ENCODE peak calls at places on chromosomes 7 and 10, in nine cellular contexts. E, J, W, A, N, D, T, X and S are unnamed samples.

GRCh38 chr10:102335184-102335583 is 60.3 kb upstream of the NFKB2 start:
- DNase-seq in E (no peak), J (no peak), W (peak), A (peak), N (no peak), D (no peak), T (no peak), X (peak), S (peak)

GRCh38 chr7:117809958-117810357 is 63.3 kb downstream of the CTTNBP2 start:
- DNase-seq in E (no peak), J (no peak), W (no peak), A (no peak), N (no peak), D (no peak), T (no peak), X (no peak), S (no peak)

GRCh38 chr7:137304624-137305235 is 38.8 kb downstream of the PTN start:
- DNase-seq in E (no peak), J (no peak), W (peak), A (no peak), N (no peak), D (no peak), T (no peak), X (no peak), S (peak)

GRCh38 chr7:17773289-17773626 is 167.0 kb downstream of the SNX13 start:
- DNase-seq in E (no peak), J (peak), W (peak), A (no peak), N (no peak), D (peak), T (no peak), X (peak), S (peak)

GRCh38 chr7:106182904-106183303 is 70.8 kb upstream of the SYPL1 start:
- DNase-seq in E (no peak), J (no peak), W (no peak), A (no peak), N (no peak), D (no peak), T (no peak), X (no peak), S (no peak)

GRCh38 chr7:150379590-150380379 is 655 bp downstream of the ZNF775 start:
- DNase-seq in E (no peak), J (no peak), W (no peak), A (no peak), N (no peak), D (peak), T (peak), X (no peak), S (peak)

GRCh38 chr7:51961804-51962203 is 645.2 kb upstream of the COBL start:
- DNase-seq in E (no peak), J (no peak), W (no peak), A (no peak), N (no peak), D (no peak), T (no peak), X (no peak), S (no peak)

GRCh38 chr7:151199196-151199874 is 11.0 kb downstream of the H2BK1 start:
- DNase-seq in E (no peak), J (no peak), W (no peak), A (no peak), N (no peak), D (no peak), T (no peak), X (no peak), S (no peak)

GRCh38 chr7:21028186-21028989 is 241.7 kb upstream of the SP8 start:
- DNase-seq in E (no peak), J (no peak), W (no peak), A (no peak), N (no peak), D (no peak), T (no peak), X (peak), S (peak)

GRCh38 chr10:112467541-112468075 is 20.6 kb downstream of the VTI1A start:
- DNase-seq in E (no peak), J (no peak), W (peak), A (no peak), N (no peak), D (no peak), T (no peak), X (peak), S (no peak)

GRCh38 chr7:129438281-129438838 is 4.1 kb downstream of the STRIP2 start:
- DNase-seq in E (no peak), J (no peak), W (no peak), A (no peak), N (no peak), D (no peak), T (no peak), X (no peak), S (no peak)

GRCh38 chr10:14822879-14823755 is 14.7 kb downstream of the CDNF start:
- DNase-seq in E (no peak), J (peak), W (peak), A (no peak), N (peak), D (peak), T (no peak), X (peak), S (peak)

GRCh38 chr10:12414278-12414988 is 65.1 kb downstream of the CAMK1D start:
- DNase-seq in E (no peak), J (no peak), W (peak), A (no peak), N (no peak), D (no peak), T (no peak), X (peak), S (no peak)

GRCh38 chr10:122448600-122448999 is 5.9 kb upstream of the ARMS2 start:
- DNase-seq in E (no peak), J (no peak), W (no peak), A (no peak), N (no peak), D (no peak), T (no peak), X (no peak), S (no peak)

GRCh38 chr10:19826712-19827111 is 10.5 kb downstream of the PLXDC2 start:
- DNase-seq in E (no peak), J (no peak), W (peak), A (no peak), N (no peak), D (no peak), T (no peak), X (peak), S (peak)

GRCh38 chr7:137164251-137164650 is 179.3 kb downstream of the PTN start:
- DNase-seq in E (no peak), J (no peak), W (no peak), A (no peak), N (no peak), D (no peak), T (no peak), X (no peak), S (no peak)

GRCh38 chr7:21352540-21353387 is 75.1 kb upstream of the SP4 start:
- DNase-seq in E (no peak), J (no peak), W (no peak), A (no peak), N (no peak), D (no peak), T (peak), X (no peak), S (no peak)

GRCh38 chr7:115721293-115721920 is 309.2 kb downstream of the TFEC start:
- DNase-seq in E (no peak), J (no peak), W (no peak), A (no peak), N (no peak), D (no peak), T (no peak), X (no peak), S (no peak)

GRCh38 chr7:43640679-43641078 is 57.8 kb downstream of the STK17A start:
- DNase-seq in E (no peak), J (no peak), W (no peak), A (no peak), N (no peak), D (no peak), T (no peak), X (no peak), S (no peak)

GRCh38 chr7:27181795-27182275 is 3.2 kb downstream of the HOXA11 start:
- DNase-seq in E (peak), J (no peak), W (no peak), A (no peak), N (no peak), D (no peak), T (no peak), X (no peak), S (no peak)

GRCh38 chr10:71948496-71949067 is 15.6 kb upstream of the CHST3 start:
- DNase-seq in E (no peak), J (no peak), W (no peak), A (no peak), N (no peak), D (no peak), T (no peak), X (no peak), S (no peak)

GRCh38 chr10:121949473-121949872 is 21.6 kb upstream of the ATE1 start:
- DNase-seq in E (no peak), J (no peak), W (no peak), A (no peak), N (no peak), D (no peak), T (no peak), X (no peak), S (no peak)

GRCh38 chr7:112131016-112131415 is 75.2 kb downstream of the DOCK4 start:
- DNase-seq in E (no peak), J (no peak), W (no peak), A (no peak), N (no peak), D (no peak), T (no peak), X (no peak), S (no peak)

GRCh38 chr7:30977896-30978564 is 14.3 kb downstream of the GHRHR start:
- DNase-seq in E (peak), J (no peak), W (peak), A (no peak), N (no peak), D (peak), T (peak), X (peak), S (peak)

GRCh38 chr10:64079341-64079740 is 558.1 kb downstream of the REEP3 start:
- DNase-seq in E (no peak), J (no peak), W (no peak), A (no peak), N (no peak), D (no peak), T (no peak), X (no peak), S (no peak)

GRCh38 chr10:126407831-126408230 is 19.6 kb upstream of the ADAM12 start:
- DNase-seq in E (no peak), J (no peak), W (no peak), A (no peak), N (no peak), D (no peak), T (no peak), X (peak), S (peak)

GRCh38 chr10:96416643-96417042 is 57.8 kb upstream of the OPALIN start:
- DNase-seq in E (no peak), J (no peak), W (peak), A (peak), N (no peak), D (no peak), T (no peak), X (peak), S (peak)

GRCh38 chr10:85250304-85250703 is 921.9 kb downstream of the CCSER2 start:
- DNase-seq in E (no peak), J (no peak), W (no peak), A (no peak), N (no peak), D (no peak), T (no peak), X (no peak), S (no peak)

GRCh38 chr10:44647877-44648542 is 263.1 kb upstream of the CXCL12 start:
- DNase-seq in E (no peak), J (no peak), W (peak), A (no peak), N (no peak), D (no peak), T (peak), X (peak), S (peak)

GRCh38 chr10:97882142-97883091 is 32.8 kb downstream of the GOLGA7B start:
- DNase-seq in E (no peak), J (peak), W (peak), A (peak), N (no peak), D (peak), T (no peak), X (peak), S (peak)

DNA sequence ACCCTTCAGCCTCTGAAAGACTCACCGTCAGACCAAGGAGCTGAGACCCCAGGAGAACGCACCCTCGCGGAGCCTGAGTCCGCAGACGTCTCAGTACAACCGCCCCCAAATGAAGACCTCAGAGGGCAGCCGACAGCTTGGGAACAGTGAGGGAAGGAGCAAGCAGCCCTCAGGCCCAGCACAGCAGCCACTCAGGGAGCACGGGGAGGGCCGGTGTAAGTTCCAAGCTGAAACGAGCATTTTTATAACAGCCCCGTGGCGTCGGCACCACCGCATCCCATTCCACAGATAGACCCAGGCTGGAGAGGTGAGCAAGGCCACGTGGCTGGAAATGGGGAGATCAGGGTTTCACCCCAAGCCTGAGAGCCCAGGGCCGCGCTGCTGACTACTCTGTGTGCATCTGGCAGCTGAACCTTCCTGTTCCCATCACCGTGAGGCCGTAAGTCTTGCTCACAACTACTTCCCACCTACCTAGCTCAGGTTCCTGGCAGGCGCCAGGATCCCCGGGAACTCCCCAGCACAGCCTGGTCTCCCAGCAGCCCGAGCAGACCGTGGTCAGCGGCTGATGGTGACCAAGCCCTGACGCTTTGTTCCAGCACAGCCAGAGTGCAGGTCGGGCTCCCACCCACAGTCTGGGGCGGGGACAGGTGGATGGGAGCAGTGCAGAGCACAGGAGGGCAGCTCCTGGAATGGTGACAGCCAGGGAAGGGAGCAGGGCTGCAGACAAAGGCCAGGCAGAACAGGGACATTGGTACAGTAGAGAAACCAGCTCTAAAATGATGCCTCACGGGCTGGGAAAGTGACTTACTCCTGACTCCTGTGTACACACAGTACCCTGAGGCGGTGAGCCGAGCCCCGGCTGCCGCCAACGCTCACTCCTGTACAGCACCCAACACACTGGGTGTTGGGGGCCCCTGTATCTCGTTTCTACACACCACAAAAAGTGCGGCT is 6.1 kb upstream of the NOM1 start:
- DNase-seq in E (no peak), J (no peak), W (no peak), A (no peak), N (no peak), D (no peak), T (no peak), X (no peak), S (no peak)
- H3K4me3 ChIP-seq in E (no peak), J (no peak), W (no peak), A (no peak), N (no peak), D (no peak), T (no peak), X (no peak), S (no peak)

DNA sequence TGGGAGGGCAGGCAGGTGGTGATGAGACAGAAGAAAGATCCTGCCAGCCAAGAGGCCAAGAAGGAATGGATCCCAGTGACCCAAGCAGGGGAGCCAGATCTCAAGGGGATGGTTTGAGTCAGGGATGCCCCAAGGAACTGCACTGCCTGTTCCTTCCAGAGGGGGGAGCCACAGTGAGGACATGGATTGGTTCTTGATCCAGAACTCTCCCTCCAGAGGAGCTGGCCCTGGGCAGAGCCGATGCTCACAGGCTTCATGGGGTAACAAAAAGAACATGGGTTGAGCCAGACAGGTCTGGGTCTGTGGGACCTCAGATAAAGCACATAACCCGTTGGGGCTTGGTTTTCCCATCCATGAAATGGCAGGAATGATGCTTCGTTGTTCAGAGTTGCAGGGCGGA is 4.6 kb upstream of the DENND2A start:
- DNase-seq in E (peak), J (no peak), W (no peak), A (no peak), N (no peak), D (no peak), T (no peak), X (no peak), S (no peak)
- TF ChIP-seq CTCF in E (peak), J (peak), W (peak), A (no peak), N (no peak), D (peak), T (peak), X (peak), S (peak)

GRCh38 chr7:98616381-98617050 is 569 bp upstream of the NPTX2 start:
- DNase-seq in E (no peak), J (no peak), W (no peak), A (no peak), N (no peak), D (no peak), T (no peak), X (no peak), S (no peak)
- H3K4me3 ChIP-seq in E (peak), J (no peak), W (peak), A (no peak), N (no peak), D (no peak), T (no peak), X (no peak), S (no peak)

GRCh38 chr10:70479626-70480253 is 1.2 kb downstream of the PALD1 start:
- DNase-seq in E (no peak), J (no peak), W (no peak), A (no peak), N (no peak), D (no peak), T (no peak), X (no peak), S (no peak)
- TF ChIP-seq CTCF in E (no peak), J (no peak), W (no peak), A (no peak), N (no peak), D (no peak), T (no peak), X (no peak), S (no peak)

GRCh38 chr7:1884583-1885350 is 214.7 kb downstream of the ELFN1 start:
- DNase-seq in E (no peak), J (no peak), W (no peak), A (no peak), N (no peak), D (no peak), T (no peak), X (peak), S (no peak)
- H3K4me3 ChIP-seq in E (no peak), J (no peak), W (no peak), A (no peak), N (no peak), D (no peak), T (no peak), X (no peak), S (no peak)

DNA sequence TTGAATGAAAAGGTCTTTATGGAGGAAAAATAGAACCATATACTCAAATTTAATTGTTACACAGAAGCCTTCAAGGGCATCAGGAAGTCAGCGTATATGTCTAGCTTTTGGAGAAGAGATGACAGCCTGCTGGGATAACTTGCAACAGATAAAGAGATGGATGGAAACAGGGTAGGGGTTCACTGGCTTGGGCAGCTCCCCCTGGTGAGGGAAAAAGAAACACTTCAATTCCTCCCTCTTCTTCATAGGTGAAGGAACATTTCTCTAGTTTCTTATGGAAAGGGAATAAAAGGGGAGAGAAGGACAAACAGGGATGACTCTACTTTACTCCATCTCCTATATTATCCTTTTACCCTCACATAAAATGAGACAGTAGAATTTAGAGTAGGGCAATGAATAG is 635.7 kb downstream of the PHTF2 start:
- DNase-seq in E (no peak), J (no peak), W (no peak), A (no peak), N (no peak), D (no peak), T (no peak), X (no peak), S (no peak)
- TF ChIP-seq CTCF in E (no peak), J (peak), W (no peak), A (no peak), N (no peak), D (no peak), T (peak), X (no peak), S (no peak)